ENCODE peak calls at places on chromosomes 1 and 21, in eight cellular contexts. One of them, this sample, is unnamed.
A peak's percentile ranks its signal among the peaks of the same experiment; 100 is the strongest.

GRCh38 chr1:204941415-204942338 is 71.0 kb downstream of the NFASC start:
- DNase-seq in left ventricle myocardium superior: peak; percentile 76
- DNase-seq in stimulated activated CD8-positive, alpha-beta memory T cell treated with anti-CD3 and anti-CD28 coated beads, Interleukin-2, amount 100 ng/mL, for 48 hours: peak; percentile 47
- DNase-seq in K562: peak; percentile 75
- DNase-seq in nephron progenitor cell: peak; percentile 84
- DNase-seq in fibroblast of pulmonary artery: peak; percentile 56
- DNase-seq in GM04504: peak; percentile 44
- DNase-seq in left lung: peak; percentile 54
- DNase-seq in this sample: no peak

GRCh38 chr1:237570530-237570929 is 320.2 kb downstream of the ZP4 start:
- DNase-seq in K562: no peak
- DNase-seq in nephron progenitor cell: no peak
- DNase-seq in left lung: no peak
- DNase-seq in left ventricle myocardium superior: no peak
- DNase-seq in GM04504: no peak
- DNase-seq in stimulated activated CD8-positive, alpha-beta memory T cell treated with anti-CD3 and anti-CD28 coated beads, Interleukin-2, amount 100 ng/mL, for 48 hours: no peak
- DNase-seq in fibroblast of pulmonary artery: no peak
- DNase-seq in this sample: no peak

GRCh38 chr1:3479511-3480368 is 25.3 kb downstream of the ARHGEF16 start:
- DNase-seq in K562: no peak
- DNase-seq in nephron progenitor cell: no peak
- DNase-seq in left ventricle myocardium superior: no peak
- DNase-seq in GM04504: no peak
- DNase-seq in left lung: no peak
- DNase-seq in fibroblast of pulmonary artery: no peak
- DNase-seq in stimulated activated CD8-positive, alpha-beta memory T cell treated with anti-CD3 and anti-CD28 coated beads, Interleukin-2, amount 100 ng/mL, for 48 hours: no peak
- DNase-seq in this sample: no peak

GRCh38 chr1:46535063-46535462 is 16.4 kb downstream of the KNCN start:
- DNase-seq in left ventricle myocardium superior: no peak
- DNase-seq in K562: peak; percentile 74
- DNase-seq in stimulated activated CD8-positive, alpha-beta memory T cell treated with anti-CD3 and anti-CD28 coated beads, Interleukin-2, amount 100 ng/mL, for 48 hours: no peak
- DNase-seq in left lung: no peak
- DNase-seq in nephron progenitor cell: peak; percentile 51
- DNase-seq in fibroblast of pulmonary artery: no peak
- DNase-seq in GM04504: no peak
- DNase-seq in this sample: no peak

GRCh38 chr1:172265905-172266304 is 154.6 kb upstream of the C1orf105 start:
- DNase-seq in nephron progenitor cell: no peak
- DNase-seq in fibroblast of pulmonary artery: no peak
- DNase-seq in GM04504: no peak
- DNase-seq in left ventricle myocardium superior: no peak
- DNase-seq in stimulated activated CD8-positive, alpha-beta memory T cell treated with anti-CD3 and anti-CD28 coated beads, Interleukin-2, amount 100 ng/mL, for 48 hours: no peak
- DNase-seq in left lung: no peak
- DNase-seq in K562: no peak
- DNase-seq in this sample: no peak

GRCh38 chr1:83500531-83500930 is 498.4 kb downstream of the TTLL7 start:
- DNase-seq in K562: no peak
- DNase-seq in nephron progenitor cell: no peak
- DNase-seq in stimulated activated CD8-positive, alpha-beta memory T cell treated with anti-CD3 and anti-CD28 coated beads, Interleukin-2, amount 100 ng/mL, for 48 hours: no peak
- DNase-seq in left lung: no peak
- DNase-seq in fibroblast of pulmonary artery: no peak
- DNase-seq in left ventricle myocardium superior: no peak
- DNase-seq in GM04504: no peak
- DNase-seq in this sample: no peak

GRCh38 chr1:82464362-82464931 is 663.7 kb downstream of the ADGRL2 start:
- DNase-seq in nephron progenitor cell: peak; percentile 11
- DNase-seq in GM04504: no peak
- DNase-seq in left lung: peak; percentile 50
- DNase-seq in K562: no peak
- DNase-seq in stimulated activated CD8-positive, alpha-beta memory T cell treated with anti-CD3 and anti-CD28 coated beads, Interleukin-2, amount 100 ng/mL, for 48 hours: no peak
- DNase-seq in left ventricle myocardium superior: peak; percentile 25
- DNase-seq in fibroblast of pulmonary artery: peak; percentile 17
- DNase-seq in this sample: no peak

GRCh38 chr21:35428041-35428400 is 378.9 kb upstream of the RUNX1 start:
- DNase-seq in left ventricle myocardium superior: no peak
- DNase-seq in K562: no peak
- DNase-seq in fibroblast of pulmonary artery: peak; percentile 47
- DNase-seq in stimulated activated CD8-positive, alpha-beta memory T cell treated with anti-CD3 and anti-CD28 coated beads, Interleukin-2, amount 100 ng/mL, for 48 hours: no peak
- DNase-seq in left lung: no peak
- DNase-seq in nephron progenitor cell: no peak
- DNase-seq in GM04504: peak; percentile 29
- DNase-seq in this sample: no peak

GRCh38 chr1:56967900-56968832 is 2.4 kb upstream of the C8B start:
- DNase-seq in K562: peak; percentile 69
- DNase-seq in stimulated activated CD8-positive, alpha-beta memory T cell treated with anti-CD3 and anti-CD28 coated beads, Interleukin-2, amount 100 ng/mL, for 48 hours: no peak
- DNase-seq in nephron progenitor cell: peak; percentile 69
- DNase-seq in fibroblast of pulmonary artery: peak; percentile 37
- DNase-seq in GM04504: no peak
- DNase-seq in left ventricle myocardium superior: peak; percentile 35
- DNase-seq in left lung: no peak
- DNase-seq in this sample: no peak

GRCh38 chr21:32713726-32714125 is 14.1 kb downstream of the SYNJ1 start:
- DNase-seq in left lung: no peak
- DNase-seq in GM04504: no peak
- DNase-seq in K562: no peak
- DNase-seq in fibroblast of pulmonary artery: no peak
- DNase-seq in nephron progenitor cell: no peak
- DNase-seq in stimulated activated CD8-positive, alpha-beta memory T cell treated with anti-CD3 and anti-CD28 coated beads, Interleukin-2, amount 100 ng/mL, for 48 hours: no peak
- DNase-seq in left ventricle myocardium superior: no peak
- DNase-seq in this sample: no peak

GRCh38 chr1:39927538-39927937 is 25.8 kb upstream of the MYCL start:
- DNase-seq in left lung: peak; percentile 37
- DNase-seq in nephron progenitor cell: no peak
- DNase-seq in stimulated activated CD8-positive, alpha-beta memory T cell treated with anti-CD3 and anti-CD28 coated beads, Interleukin-2, amount 100 ng/mL, for 48 hours: no peak
- DNase-seq in fibroblast of pulmonary artery: peak; percentile 17
- DNase-seq in left ventricle myocardium superior: no peak
- DNase-seq in K562: no peak
- DNase-seq in GM04504: no peak
- DNase-seq in this sample: no peak

GRCh38 chr1:35573198-35573775 is at the start of gene TFAP2E:
- DNase-seq in left ventricle myocardium superior: peak; percentile 61
- DNase-seq in GM04504: no peak
- DNase-seq in left lung: peak; percentile 63
- DNase-seq in K562: no peak
- DNase-seq in stimulated activated CD8-positive, alpha-beta memory T cell treated with anti-CD3 and anti-CD28 coated beads, Interleukin-2, amount 100 ng/mL, for 48 hours: no peak
- DNase-seq in fibroblast of pulmonary artery: peak; percentile 27
- DNase-seq in nephron progenitor cell: peak; percentile 50
- DNase-seq in this sample: no peak

GRCh38 chr1:74623716-74624115 is 49.9 kb downstream of the ERICH3 start:
- DNase-seq in stimulated activated CD8-positive, alpha-beta memory T cell treated with anti-CD3 and anti-CD28 coated beads, Interleukin-2, amount 100 ng/mL, for 48 hours: no peak
- DNase-seq in left lung: no peak
- DNase-seq in GM04504: no peak
- DNase-seq in K562: no peak
- DNase-seq in left ventricle myocardium superior: no peak
- DNase-seq in nephron progenitor cell: no peak
- DNase-seq in fibroblast of pulmonary artery: no peak
- DNase-seq in this sample: no peak

GRCh38 chr1:52919051-52919719 is 2.4 kb downstream of the ECHDC2 start:
- DNase-seq in K562: no peak
- DNase-seq in fibroblast of pulmonary artery: no peak
- DNase-seq in left ventricle myocardium superior: no peak
- DNase-seq in left lung: no peak
- DNase-seq in stimulated activated CD8-positive, alpha-beta memory T cell treated with anti-CD3 and anti-CD28 coated beads, Interleukin-2, amount 100 ng/mL, for 48 hours: no peak
- DNase-seq in nephron progenitor cell: no peak
- DNase-seq in GM04504: no peak
- DNase-seq in this sample: no peak

GRCh38 chr1:241823925-241824324 is 24.1 kb upstream of the EXO1 start:
- DNase-seq in left ventricle myocardium superior: no peak
- DNase-seq in stimulated activated CD8-positive, alpha-beta memory T cell treated with anti-CD3 and anti-CD28 coated beads, Interleukin-2, amount 100 ng/mL, for 48 hours: no peak
- DNase-seq in left lung: no peak
- DNase-seq in fibroblast of pulmonary artery: no peak
- DNase-seq in nephron progenitor cell: no peak
- DNase-seq in GM04504: no peak
- DNase-seq in K562: peak; percentile 52
- DNase-seq in this sample: no peak

GRCh38 chr1:88773540-88774150 is 89.6 kb downstream of the PKN2 start:
- DNase-seq in left lung: no peak
- DNase-seq in left ventricle myocardium superior: no peak
- DNase-seq in stimulated activated CD8-positive, alpha-beta memory T cell treated with anti-CD3 and anti-CD28 coated beads, Interleukin-2, amount 100 ng/mL, for 48 hours: no peak
- DNase-seq in GM04504: peak; percentile 14
- DNase-seq in K562: no peak
- DNase-seq in nephron progenitor cell: no peak
- DNase-seq in fibroblast of pulmonary artery: peak; percentile 40
- DNase-seq in this sample: peak; percentile 79

GRCh38 chr1:59332983-59333382 is 36.1 kb downstream of the FGGY start:
- DNase-seq in nephron progenitor cell: no peak
- DNase-seq in stimulated activated CD8-positive, alpha-beta memory T cell treated with anti-CD3 and anti-CD28 coated beads, Interleukin-2, amount 100 ng/mL, for 48 hours: no peak
- DNase-seq in K562: no peak
- DNase-seq in fibroblast of pulmonary artery: peak; percentile 64
- DNase-seq in left ventricle myocardium superior: no peak
- DNase-seq in GM04504: peak; percentile 18
- DNase-seq in left lung: no peak
- DNase-seq in this sample: peak; percentile 78

GRCh38 chr21:42214921-42215320 is 4.0 kb upstream of the ABCG1 start:
- DNase-seq in nephron progenitor cell: no peak
- DNase-seq in left lung: peak; percentile 14
- DNase-seq in fibroblast of pulmonary artery: no peak
- DNase-seq in stimulated activated CD8-positive, alpha-beta memory T cell treated with anti-CD3 and anti-CD28 coated beads, Interleukin-2, amount 100 ng/mL, for 48 hours: no peak
- DNase-seq in GM04504: no peak
- DNase-seq in left ventricle myocardium superior: no peak
- DNase-seq in K562: no peak
- DNase-seq in this sample: no peak

GRCh38 chr1:182996816-182997215 is 26.4 kb upstream of the LAMC1 start:
- DNase-seq in left lung: no peak
- DNase-seq in K562: no peak
- DNase-seq in stimulated activated CD8-positive, alpha-beta memory T cell treated with anti-CD3 and anti-CD28 coated beads, Interleukin-2, amount 100 ng/mL, for 48 hours: no peak
- DNase-seq in left ventricle myocardium superior: no peak
- DNase-seq in nephron progenitor cell: no peak
- DNase-seq in GM04504: no peak
- DNase-seq in fibroblast of pulmonary artery: no peak
- DNase-seq in this sample: no peak

This sample was measured in NCI-H226.